ENCODE peak calls at places on chromosomes 6 and 20, in eight cellular contexts. Y is effector CD8-positive, alpha-beta T cell; F is ELR; Q is HFF-Myc; L is AG04450; D is A549; E is left lung; B is activated T-helper 1 cell treated with Interleukin-2 at 50 U/mL for 16 hours. R is an unnamed sample.

GRCh38 chr6:6826961-6827360 is 238.4 kb downstream of the LY86 start:
- DNase-seq in F (no peak), B (no peak), Y (no peak), E (no peak), Q (no peak), L (no peak), D (no peak), R (no peak)

GRCh38 chr6:33748851-33749250 is 2.1 kb upstream of the IP6K3 start:
- DNase-seq in L (no peak), F (no peak), B (no peak), Y (no peak), D (no peak), Q (no peak), E (no peak), R (no peak)

GRCh38 chr6:3587660-3588059 is 130.8 kb upstream of the SLC22A23 start:
- DNase-seq in E (no peak), Q (no peak), L (no peak), F (no peak), Y (no peak), D (no peak), B (no peak), R (no peak)

GRCh38 chr20:1505361-1505760 is 14.1 kb upstream of the SIRPB2 start:
- DNase-seq in L (no peak), Q (no peak), B (no peak), E (no peak), D (peak; percentile 14), F (peak; percentile 64), Y (no peak), R (no peak)

GRCh38 chr6:28446818-28447511 is 3.7 kb upstream of the ZSCAN23 start:
- DNase-seq in F (peak; percentile 19), E (no peak), Y (no peak), B (no peak), D (no peak), L (no peak), Q (no peak), R (no peak)

GRCh38 chr6:44068607-44069296 is 58.5 kb downstream of the MRPL14 start:
- DNase-seq in F (no peak), B (no peak), Q (no peak), D (no peak), Y (no peak), E (no peak), L (no peak), R (no peak)

GRCh38 chr6:34295721-34296120 is 46.9 kb upstream of the SMIM29 start:
- DNase-seq in L (peak; percentile 6), Q (no peak), Y (no peak), F (peak; percentile 21), D (no peak), E (no peak), B (no peak), R (no peak)

GRCh38 chr20:43919686-43920403 is 5.2 kb downstream of the TOX2 start:
- DNase-seq in F (peak; percentile 34), L (no peak), E (no peak), Q (no peak), Y (no peak), D (no peak), B (no peak), R (no peak)

GRCh38 chr6:10151144-10151915 is 263.5 kb downstream of the TFAP2A start:
- DNase-seq in L (no peak), B (no peak), D (no peak), Q (no peak), F (peak; percentile 72), E (no peak), Y (no peak), R (no peak)

R was measured in spleen.